ENCODE peak calls at places on chromosomes 6 and 20, in nine cellular contexts. One of them, this sample, is unnamed.

GRCh38 chr6:25103603-25104002 is 167.8 kb upstream of the RIPOR2 start:
- DNase-seq in lung microvascular endothelial cell: no peak
- DNase-seq in iris pigment epithelial cell: no peak
- DNase-seq in mesendoderm: no peak
- DNase-seq in right lobe of liver: no peak
- DNase-seq in naive thymus-derived CD4-positive, alpha-beta T cell: no peak
- DNase-seq in OCI-LY7: no peak
- DNase-seq in GM23248: no peak
- DNase-seq in A172: no peak
- DNase-seq in this sample: no peak

GRCh38 chr6:35240838-35241801 is 18.4 kb upstream of the ZNF76 start:
- DNase-seq in lung microvascular endothelial cell: peak; percentile 53
- DNase-seq in iris pigment epithelial cell: peak; percentile 31
- DNase-seq in mesendoderm: peak; percentile 84
- DNase-seq in right lobe of liver: peak; percentile 74
- DNase-seq in naive thymus-derived CD4-positive, alpha-beta T cell: peak; percentile 34
- DNase-seq in OCI-LY7: peak; percentile 68
- DNase-seq in GM23248: peak; percentile 63
- DNase-seq in A172: peak; percentile 39
- DNase-seq in this sample: peak; percentile 89

GRCh38 chr6:128474481-128474880 is 45.9 kb downstream of the PTPRK start:
- DNase-seq in lung microvascular endothelial cell: no peak
- DNase-seq in iris pigment epithelial cell: peak; percentile 51
- DNase-seq in mesendoderm: peak; percentile 45
- DNase-seq in right lobe of liver: no peak
- DNase-seq in naive thymus-derived CD4-positive, alpha-beta T cell: no peak
- DNase-seq in OCI-LY7: no peak
- DNase-seq in GM23248: peak; percentile 50
- DNase-seq in A172: no peak
- DNase-seq in this sample: no peak

GRCh38 chr6:89449182-89449581 is 16.2 kb downstream of the ANKRD6 start:
- DNase-seq in lung microvascular endothelial cell: no peak
- DNase-seq in iris pigment epithelial cell: no peak
- DNase-seq in mesendoderm: no peak
- DNase-seq in right lobe of liver: no peak
- DNase-seq in naive thymus-derived CD4-positive, alpha-beta T cell: no peak
- DNase-seq in OCI-LY7: no peak
- DNase-seq in GM23248: no peak
- DNase-seq in A172: no peak
- DNase-seq in this sample: no peak

GRCh38 chr6:169864148-169865030 is 113.0 kb downstream of the ERMARD start:
- DNase-seq in lung microvascular endothelial cell: no peak
- DNase-seq in iris pigment epithelial cell: no peak
- DNase-seq in mesendoderm: no peak
- DNase-seq in right lobe of liver: no peak
- DNase-seq in naive thymus-derived CD4-positive, alpha-beta T cell: no peak
- DNase-seq in OCI-LY7: peak; percentile 87
- DNase-seq in GM23248: no peak
- DNase-seq in A172: no peak
- DNase-seq in this sample: no peak

GRCh38 chr20:25526446-25526845 is 58.9 kb downstream of the NINL start:
- DNase-seq in lung microvascular endothelial cell: no peak
- DNase-seq in iris pigment epithelial cell: no peak
- DNase-seq in mesendoderm: no peak
- DNase-seq in right lobe of liver: no peak
- DNase-seq in naive thymus-derived CD4-positive, alpha-beta T cell: no peak
- DNase-seq in OCI-LY7: no peak
- DNase-seq in GM23248: no peak
- DNase-seq in A172: no peak
- DNase-seq in this sample: no peak

GRCh38 chr6:10555625-10556309 is 34.6 kb downstream of the GCNT2 start:
- DNase-seq in lung microvascular endothelial cell: peak; percentile 61
- DNase-seq in iris pigment epithelial cell: peak; percentile 43
- DNase-seq in mesendoderm: peak; percentile 83
- DNase-seq in right lobe of liver: peak; percentile 75
- DNase-seq in naive thymus-derived CD4-positive, alpha-beta T cell: no peak
- DNase-seq in OCI-LY7: no peak
- DNase-seq in GM23248: peak; percentile 44
- DNase-seq in A172: peak; percentile 50
- DNase-seq in this sample: peak; percentile 82

GRCh38 chr6:6966569-6966968 is 141.2 kb upstream of the RREB1 start:
- DNase-seq in lung microvascular endothelial cell: no peak
- DNase-seq in iris pigment epithelial cell: no peak
- DNase-seq in mesendoderm: no peak
- DNase-seq in right lobe of liver: no peak
- DNase-seq in naive thymus-derived CD4-positive, alpha-beta T cell: no peak
- DNase-seq in OCI-LY7: no peak
- DNase-seq in GM23248: no peak
- DNase-seq in A172: no peak
- DNase-seq in this sample: no peak

GRCh38 chr6:142821860-142822259 is 123.1 kb downstream of the HIVEP2 start:
- DNase-seq in lung microvascular endothelial cell: no peak
- DNase-seq in iris pigment epithelial cell: no peak
- DNase-seq in mesendoderm: no peak
- DNase-seq in right lobe of liver: peak; percentile 55
- DNase-seq in naive thymus-derived CD4-positive, alpha-beta T cell: no peak
- DNase-seq in OCI-LY7: no peak
- DNase-seq in GM23248: no peak
- DNase-seq in A172: no peak
- DNase-seq in this sample: no peak

GRCh38 chr6:54491431-54491830 is 183.2 kb downstream of the TINAG start:
- DNase-seq in lung microvascular endothelial cell: no peak
- DNase-seq in iris pigment epithelial cell: no peak
- DNase-seq in mesendoderm: peak; percentile 24
- DNase-seq in right lobe of liver: no peak
- DNase-seq in naive thymus-derived CD4-positive, alpha-beta T cell: no peak
- DNase-seq in OCI-LY7: no peak
- DNase-seq in GM23248: peak; percentile 30
- DNase-seq in A172: no peak
- DNase-seq in this sample: no peak

GRCh38 chr20:10559266-10559665 is 114.5 kb downstream of the JAG1 start:
- DNase-seq in lung microvascular endothelial cell: no peak
- DNase-seq in iris pigment epithelial cell: no peak
- DNase-seq in mesendoderm: peak; percentile 40
- DNase-seq in right lobe of liver: no peak
- DNase-seq in naive thymus-derived CD4-positive, alpha-beta T cell: no peak
- DNase-seq in OCI-LY7: no peak
- DNase-seq in GM23248: no peak
- DNase-seq in A172: no peak
- DNase-seq in this sample: no peak

GRCh38 chr6:157097255-157097936 is 225.9 kb downstream of the TMEM242 start:
- DNase-seq in lung microvascular endothelial cell: no peak
- DNase-seq in iris pigment epithelial cell: no peak
- DNase-seq in mesendoderm: no peak
- DNase-seq in right lobe of liver: no peak
- DNase-seq in naive thymus-derived CD4-positive, alpha-beta T cell: no peak
- DNase-seq in OCI-LY7: no peak
- DNase-seq in GM23248: no peak
- DNase-seq in A172: no peak
- DNase-seq in this sample: no peak

GRCh38 chr6:37620519-37620918 is 77.2 kb downstream of the MDGA1 start:
- DNase-seq in lung microvascular endothelial cell: no peak
- DNase-seq in iris pigment epithelial cell: no peak
- DNase-seq in mesendoderm: no peak
- DNase-seq in right lobe of liver: peak; percentile 66
- DNase-seq in naive thymus-derived CD4-positive, alpha-beta T cell: no peak
- DNase-seq in OCI-LY7: no peak
- DNase-seq in GM23248: no peak
- DNase-seq in A172: no peak
- DNase-seq in this sample: peak; percentile 48

GRCh38 chr6:22653980-22654610 is 84.7 kb downstream of the HDGFL1 start:
- DNase-seq in lung microvascular endothelial cell: no peak
- DNase-seq in iris pigment epithelial cell: no peak
- DNase-seq in mesendoderm: no peak
- DNase-seq in right lobe of liver: no peak
- DNase-seq in naive thymus-derived CD4-positive, alpha-beta T cell: no peak
- DNase-seq in OCI-LY7: no peak
- DNase-seq in GM23248: no peak
- DNase-seq in A172: no peak
- DNase-seq in this sample: no peak

GRCh38 chr6:105882833-105883232 is 203.3 kb upstream of the PRDM1 start:
- DNase-seq in lung microvascular endothelial cell: no peak
- DNase-seq in iris pigment epithelial cell: no peak
- DNase-seq in mesendoderm: no peak
- DNase-seq in right lobe of liver: no peak
- DNase-seq in naive thymus-derived CD4-positive, alpha-beta T cell: no peak
- DNase-seq in OCI-LY7: no peak
- DNase-seq in GM23248: peak; percentile 32
- DNase-seq in A172: no peak
- DNase-seq in this sample: no peak

GRCh38 chr6:130933712-130934200 is 106.5 kb downstream of the SMLR1 start:
- DNase-seq in lung microvascular endothelial cell: no peak
- DNase-seq in iris pigment epithelial cell: peak; percentile 59
- DNase-seq in mesendoderm: peak; percentile 61
- DNase-seq in right lobe of liver: no peak
- DNase-seq in naive thymus-derived CD4-positive, alpha-beta T cell: no peak
- DNase-seq in OCI-LY7: no peak
- DNase-seq in GM23248: peak; percentile 67
- DNase-seq in A172: no peak
- DNase-seq in this sample: no peak

GRCh38 chr6:43779864-43780260 is 9.9 kb downstream of the VEGFA start:
- DNase-seq in lung microvascular endothelial cell: no peak
- DNase-seq in iris pigment epithelial cell: no peak
- DNase-seq in mesendoderm: no peak
- DNase-seq in right lobe of liver: peak; percentile 61
- DNase-seq in naive thymus-derived CD4-positive, alpha-beta T cell: no peak
- DNase-seq in OCI-LY7: no peak
- DNase-seq in GM23248: no peak
- DNase-seq in A172: no peak
- DNase-seq in this sample: peak; percentile 73